ENCODE peak calls at places on chromosomes 11 and 22, in eight cellular contexts. One of them, this sample, is unnamed.
A peak's percentile ranks its signal among the peaks of the same experiment; 100 is the strongest.

GRCh38 chr11:8597182-8597581 is 3.2 kb upstream of the STK33 start:
- DNase-seq in pancreas: no peak
- DNase-seq in CD4-positive, CD25-positive, alpha-beta regulatory T cell: no peak
- DNase-seq in astrocyte: peak; percentile 78
- DNase-seq in Peyer's patch: no peak
- DNase-seq in heart left ventricle: no peak
- DNase-seq in lower lobe of right lung: no peak
- DNase-seq in CD4-positive, alpha-beta T cell: no peak
- DNase-seq in this sample: no peak

GRCh38 chr11:47245586-47246357 is 2.8 kb downstream of the ACP2 start:
- DNase-seq in pancreas: no peak
- DNase-seq in CD4-positive, CD25-positive, alpha-beta regulatory T cell: no peak
- DNase-seq in astrocyte: no peak
- DNase-seq in Peyer's patch: no peak
- DNase-seq in heart left ventricle: no peak
- DNase-seq in lower lobe of right lung: no peak
- DNase-seq in CD4-positive, alpha-beta T cell: no peak
- DNase-seq in this sample: no peak

GRCh38 chr22:44595841-44596341 is 97.9 kb upstream of the RTL6 start:
- DNase-seq in pancreas: peak; percentile 34
- DNase-seq in CD4-positive, CD25-positive, alpha-beta regulatory T cell: no peak
- DNase-seq in astrocyte: peak; percentile 61
- DNase-seq in Peyer's patch: no peak
- DNase-seq in heart left ventricle: no peak
- DNase-seq in lower lobe of right lung: no peak
- DNase-seq in CD4-positive, alpha-beta T cell: no peak
- DNase-seq in this sample: no peak

GRCh38 chr11:83092488-83093384 is 21.0 kb upstream of the RAB30 start:
- DNase-seq in pancreas: no peak
- DNase-seq in CD4-positive, CD25-positive, alpha-beta regulatory T cell: no peak
- DNase-seq in astrocyte: no peak
- DNase-seq in Peyer's patch: no peak
- DNase-seq in heart left ventricle: no peak
- DNase-seq in lower lobe of right lung: no peak
- DNase-seq in CD4-positive, alpha-beta T cell: no peak
- DNase-seq in this sample: peak; percentile 38

GRCh38 chr22:17257578-17257977 is 38.3 kb upstream of the ADA2 start:
- DNase-seq in pancreas: no peak
- DNase-seq in CD4-positive, CD25-positive, alpha-beta regulatory T cell: no peak
- DNase-seq in astrocyte: no peak
- DNase-seq in Peyer's patch: peak; percentile 30
- DNase-seq in heart left ventricle: no peak
- DNase-seq in lower lobe of right lung: no peak
- DNase-seq in CD4-positive, alpha-beta T cell: no peak
- DNase-seq in this sample: no peak

GRCh38 chr22:46070722-46071450 is 79.4 kb upstream of the PPARA start:
- DNase-seq in pancreas: peak; percentile 87
- DNase-seq in CD4-positive, CD25-positive, alpha-beta regulatory T cell: peak; percentile 11
- DNase-seq in astrocyte: no peak
- DNase-seq in Peyer's patch: no peak
- DNase-seq in heart left ventricle: peak; percentile 76
- DNase-seq in lower lobe of right lung: peak; percentile 80
- DNase-seq in CD4-positive, alpha-beta T cell: peak; percentile 24
- DNase-seq in this sample: no peak

GRCh38 chr11:15038963-15039362 is 34.4 kb upstream of the CALCB start:
- DNase-seq in pancreas: no peak
- DNase-seq in CD4-positive, CD25-positive, alpha-beta regulatory T cell: no peak
- DNase-seq in astrocyte: no peak
- DNase-seq in Peyer's patch: no peak
- DNase-seq in heart left ventricle: no peak
- DNase-seq in lower lobe of right lung: no peak
- DNase-seq in CD4-positive, alpha-beta T cell: no peak
- DNase-seq in this sample: peak; percentile 7

GRCh38 chr11:130549393-130549999 is 101.1 kb downstream of the ADAMTS15 start:
- DNase-seq in pancreas: no peak
- DNase-seq in CD4-positive, CD25-positive, alpha-beta regulatory T cell: no peak
- DNase-seq in astrocyte: no peak
- DNase-seq in Peyer's patch: no peak
- DNase-seq in heart left ventricle: no peak
- DNase-seq in lower lobe of right lung: no peak
- DNase-seq in CD4-positive, alpha-beta T cell: no peak
- DNase-seq in this sample: no peak

GRCh38 chr11:44304091-44305084 is 5.6 kb downstream of the ALX4 start:
- DNase-seq in pancreas: no peak
- DNase-seq in CD4-positive, CD25-positive, alpha-beta regulatory T cell: no peak
- DNase-seq in astrocyte: no peak
- DNase-seq in Peyer's patch: no peak
- DNase-seq in heart left ventricle: no peak
- DNase-seq in lower lobe of right lung: no peak
- DNase-seq in CD4-positive, alpha-beta T cell: no peak
- DNase-seq in this sample: no peak

GRCh38 chr11:83008581-83008923 is 63.1 kb downstream of the RAB30 start:
- DNase-seq in pancreas: no peak
- DNase-seq in CD4-positive, CD25-positive, alpha-beta regulatory T cell: no peak
- DNase-seq in astrocyte: peak; percentile 66
- DNase-seq in Peyer's patch: no peak
- DNase-seq in heart left ventricle: no peak
- DNase-seq in lower lobe of right lung: no peak
- DNase-seq in CD4-positive, alpha-beta T cell: no peak
- DNase-seq in this sample: no peak

GRCh38 chr11:79290766-79291165 is 150.1 kb downstream of the TENM4 start:
- DNase-seq in pancreas: no peak
- DNase-seq in CD4-positive, CD25-positive, alpha-beta regulatory T cell: no peak
- DNase-seq in astrocyte: no peak
- DNase-seq in Peyer's patch: no peak
- DNase-seq in heart left ventricle: no peak
- DNase-seq in lower lobe of right lung: no peak
- DNase-seq in CD4-positive, alpha-beta T cell: no peak
- DNase-seq in this sample: no peak

GRCh38 chr22:33492210-33492651 is 428.0 kb downstream of the LARGE1 start:
- DNase-seq in pancreas: no peak
- DNase-seq in CD4-positive, CD25-positive, alpha-beta regulatory T cell: no peak
- DNase-seq in astrocyte: no peak
- DNase-seq in Peyer's patch: no peak
- DNase-seq in heart left ventricle: no peak
- DNase-seq in lower lobe of right lung: no peak
- DNase-seq in CD4-positive, alpha-beta T cell: no peak
- DNase-seq in this sample: no peak

GRCh38 chr11:112786196-112786595 is 175.0 kb upstream of the NCAM1 start:
- DNase-seq in pancreas: no peak
- DNase-seq in CD4-positive, CD25-positive, alpha-beta regulatory T cell: no peak
- DNase-seq in astrocyte: no peak
- DNase-seq in Peyer's patch: no peak
- DNase-seq in heart left ventricle: no peak
- DNase-seq in lower lobe of right lung: no peak
- DNase-seq in CD4-positive, alpha-beta T cell: no peak
- DNase-seq in this sample: no peak

GRCh38 chr11:76653674-76654309 is 16.8 kb downstream of the LRRC32 start:
- DNase-seq in pancreas: no peak
- DNase-seq in CD4-positive, CD25-positive, alpha-beta regulatory T cell: no peak
- DNase-seq in astrocyte: peak; percentile 66
- DNase-seq in Peyer's patch: no peak
- DNase-seq in heart left ventricle: peak; percentile 72
- DNase-seq in lower lobe of right lung: no peak
- DNase-seq in CD4-positive, alpha-beta T cell: no peak
- DNase-seq in this sample: no peak

GRCh38 chr22:28989035-28989464 is 72.6 kb downstream of the C22orf31 start:
- DNase-seq in pancreas: no peak
- DNase-seq in CD4-positive, CD25-positive, alpha-beta regulatory T cell: no peak
- DNase-seq in astrocyte: peak; percentile 75
- DNase-seq in Peyer's patch: no peak
- DNase-seq in heart left ventricle: no peak
- DNase-seq in lower lobe of right lung: no peak
- DNase-seq in CD4-positive, alpha-beta T cell: no peak
- DNase-seq in this sample: peak; percentile 46

GRCh38 chr22:25077056-25077455 is 122.6 kb upstream of the CRYBB3 start:
- DNase-seq in pancreas: no peak
- DNase-seq in CD4-positive, CD25-positive, alpha-beta regulatory T cell: no peak
- DNase-seq in astrocyte: no peak
- DNase-seq in Peyer's patch: no peak
- DNase-seq in heart left ventricle: no peak
- DNase-seq in lower lobe of right lung: no peak
- DNase-seq in CD4-positive, alpha-beta T cell: no peak
- DNase-seq in this sample: no peak

GRCh38 chr11:128520886-128521696 is 66.3 kb downstream of the ETS1 start:
- DNase-seq in pancreas: no peak
- DNase-seq in CD4-positive, CD25-positive, alpha-beta regulatory T cell: no peak
- DNase-seq in astrocyte: no peak
- DNase-seq in Peyer's patch: no peak
- DNase-seq in heart left ventricle: no peak
- DNase-seq in lower lobe of right lung: no peak
- DNase-seq in CD4-positive, alpha-beta T cell: no peak
- DNase-seq in this sample: no peak
- H3K27me3 ChIP-seq in pancreas: no peaks in the 10 kb centered on the region
- H3K27me3 ChIP-seq in CD4-positive, CD25-positive, alpha-beta regulatory T cell: no peaks in the 10 kb centered on the region
- H3K27me3 ChIP-seq in astrocyte: no peaks in the 10 kb centered on the region
- H3K27me3 ChIP-seq in Peyer's patch: no peaks in the 10 kb centered on the region
- H3K27me3 ChIP-seq in heart left ventricle: no peaks in the 10 kb centered on the region
- H3K27me3 ChIP-seq in lower lobe of right lung: no peaks in the 10 kb centered on the region
- H3K27me3 ChIP-seq in CD4-positive, alpha-beta T cell: no peaks in the 10 kb centered on the region
- H3K27me3 ChIP-seq in this sample: no peaks in the 10 kb centered on the region

GRCh38 chr22:37511368-37512104 is 7.7 kb downstream of the CARD10 start:
- DNase-seq in pancreas: peak; percentile 2
- DNase-seq in CD4-positive, CD25-positive, alpha-beta regulatory T cell: no peak
- DNase-seq in astrocyte: peak; percentile 35
- DNase-seq in Peyer's patch: no peak
- DNase-seq in heart left ventricle: peak; percentile 4
- DNase-seq in lower lobe of right lung: no peak
- DNase-seq in CD4-positive, alpha-beta T cell: no peak
- DNase-seq in this sample: no peak
- H3K27me3 ChIP-seq in pancreas: no peaks in the 10 kb centered on the region
- H3K27me3 ChIP-seq in CD4-positive, CD25-positive, alpha-beta regulatory T cell: no peaks in the 10 kb centered on the region
- H3K27me3 ChIP-seq in astrocyte: no peaks in the 10 kb centered on the region
- H3K27me3 ChIP-seq in Peyer's patch: no peaks in the 10 kb centered on the region
- H3K27me3 ChIP-seq in heart left ventricle: no peaks in the 10 kb centered on the region
- H3K27me3 ChIP-seq in lower lobe of right lung: no peaks in the 10 kb centered on the region
- H3K27me3 ChIP-seq in CD4-positive, alpha-beta T cell: no peaks in the 10 kb centered on the region
- H3K27me3 ChIP-seq in this sample: no peaks in the 10 kb centered on the region

GRCh38 chr22:42285604-42286003 is 15.2 kb upstream of the TCF20 start:
- DNase-seq in pancreas: no peak
- DNase-seq in CD4-positive, CD25-positive, alpha-beta regulatory T cell: no peak
- DNase-seq in astrocyte: no peak
- DNase-seq in Peyer's patch: no peak
- DNase-seq in heart left ventricle: no peak
- DNase-seq in lower lobe of right lung: no peak
- DNase-seq in CD4-positive, alpha-beta T cell: no peak
- DNase-seq in this sample: no peak

GRCh38 chr22:42284230-42284591 is 13.8 kb upstream of the TCF20 start:
- DNase-seq in pancreas: no peak
- DNase-seq in CD4-positive, CD25-positive, alpha-beta regulatory T cell: no peak
- DNase-seq in astrocyte: no peak
- DNase-seq in Peyer's patch: no peak
- DNase-seq in heart left ventricle: peak; percentile 1
- DNase-seq in lower lobe of right lung: no peak
- DNase-seq in CD4-positive, alpha-beta T cell: no peak
- DNase-seq in this sample: no peak

GRCh38 chr22:42287174-42287890 is 16.9 kb upstream of the TCF20 start:
- DNase-seq in pancreas: no peak
- DNase-seq in CD4-positive, CD25-positive, alpha-beta regulatory T cell: no peak
- DNase-seq in astrocyte: no peak
- DNase-seq in Peyer's patch: no peak
- DNase-seq in heart left ventricle: no peak
- DNase-seq in lower lobe of right lung: no peak
- DNase-seq in CD4-positive, alpha-beta T cell: no peak
- DNase-seq in this sample: no peak

GRCh38 chr22:42284643-42285181 is 14.3 kb upstream of the TCF20 start:
- DNase-seq in pancreas: peak; percentile 58
- DNase-seq in CD4-positive, CD25-positive, alpha-beta regulatory T cell: no peak
- DNase-seq in astrocyte: no peak
- DNase-seq in Peyer's patch: no peak
- DNase-seq in heart left ventricle: no peak
- DNase-seq in lower lobe of right lung: peak; percentile 46
- DNase-seq in CD4-positive, alpha-beta T cell: no peak
- DNase-seq in this sample: no peak

GRCh38 chr22:42286205-42286604 is 15.8 kb upstream of the TCF20 start:
- DNase-seq in pancreas: no peak
- DNase-seq in CD4-positive, CD25-positive, alpha-beta regulatory T cell: peak; percentile 39
- DNase-seq in astrocyte: no peak
- DNase-seq in Peyer's patch: peak; percentile 54
- DNase-seq in heart left ventricle: no peak
- DNase-seq in lower lobe of right lung: no peak
- DNase-seq in CD4-positive, alpha-beta T cell: no peak
- DNase-seq in this sample: no peak
- H3K27me3 ChIP-seq in pancreas: peaks cover 6% of the 10 kb centered on the region
- H3K27me3 ChIP-seq in CD4-positive, CD25-positive, alpha-beta regulatory T cell: no peaks in the 10 kb centered on the region
- H3K27me3 ChIP-seq in astrocyte: peaks cover 32% of the 10 kb centered on the region
- H3K27me3 ChIP-seq in Peyer's patch: no peaks in the 10 kb centered on the region
- H3K27me3 ChIP-seq in heart left ventricle: peaks cover 3% of the 10 kb centered on the region
- H3K27me3 ChIP-seq in lower lobe of right lung: peaks cover 24% of the 10 kb centered on the region
- H3K27me3 ChIP-seq in CD4-positive, alpha-beta T cell: no peaks in the 10 kb centered on the region
- H3K27me3 ChIP-seq in this sample: no peaks in the 10 kb centered on the region

GRCh38 chr22:39595622-39596182 is 25.1 kb downstream of the CACNA1I start:
- DNase-seq in pancreas: no peak
- DNase-seq in CD4-positive, CD25-positive, alpha-beta regulatory T cell: no peak
- DNase-seq in astrocyte: no peak
- DNase-seq in Peyer's patch: no peak
- DNase-seq in heart left ventricle: no peak
- DNase-seq in lower lobe of right lung: no peak
- DNase-seq in CD4-positive, alpha-beta T cell: no peak
- DNase-seq in this sample: no peak

GRCh38 chr22:39593931-39594285 is 23.4 kb downstream of the CACNA1I start:
- DNase-seq in pancreas: no peak
- DNase-seq in CD4-positive, CD25-positive, alpha-beta regulatory T cell: no peak
- DNase-seq in astrocyte: no peak
- DNase-seq in Peyer's patch: no peak
- DNase-seq in heart left ventricle: no peak
- DNase-seq in lower lobe of right lung: no peak
- DNase-seq in CD4-positive, alpha-beta T cell: no peak
- DNase-seq in this sample: no peak

GRCh38 chr22:39592104-39593060 is 21.8 kb downstream of the CACNA1I start:
- DNase-seq in pancreas: no peak
- DNase-seq in CD4-positive, CD25-positive, alpha-beta regulatory T cell: no peak
- DNase-seq in astrocyte: peak; percentile 76
- DNase-seq in Peyer's patch: no peak
- DNase-seq in heart left ventricle: no peak
- DNase-seq in lower lobe of right lung: no peak
- DNase-seq in CD4-positive, alpha-beta T cell: no peak
- DNase-seq in this sample: peak; percentile 82

GRCh38 chr22:39593061-39593930 is 22.7 kb downstream of the CACNA1I start:
- DNase-seq in pancreas: no peak
- DNase-seq in CD4-positive, CD25-positive, alpha-beta regulatory T cell: no peak
- DNase-seq in astrocyte: no peak
- DNase-seq in Peyer's patch: no peak
- DNase-seq in heart left ventricle: peak; percentile 37
- DNase-seq in lower lobe of right lung: no peak
- DNase-seq in CD4-positive, alpha-beta T cell: no peak
- DNase-seq in this sample: no peak

GRCh38 chr22:39594411-39594810 is 23.9 kb downstream of the CACNA1I start:
- DNase-seq in pancreas: no peak
- DNase-seq in CD4-positive, CD25-positive, alpha-beta regulatory T cell: no peak
- DNase-seq in astrocyte: no peak
- DNase-seq in Peyer's patch: no peak
- DNase-seq in heart left ventricle: no peak
- DNase-seq in lower lobe of right lung: no peak
- DNase-seq in CD4-positive, alpha-beta T cell: no peak
- DNase-seq in this sample: no peak
- H3K27me3 ChIP-seq in pancreas: no peaks in the 10 kb centered on the region
- H3K27me3 ChIP-seq in CD4-positive, CD25-positive, alpha-beta regulatory T cell: no peaks in the 10 kb centered on the region
- H3K27me3 ChIP-seq in astrocyte: peaks cover 12% of the 10 kb centered on the region
- H3K27me3 ChIP-seq in Peyer's patch: no peaks in the 10 kb centered on the region
- H3K27me3 ChIP-seq in heart left ventricle: peaks cover 19% of the 10 kb centered on the region
- H3K27me3 ChIP-seq in lower lobe of right lung: peaks cover 66% of the 10 kb centered on the region
- H3K27me3 ChIP-seq in CD4-positive, alpha-beta T cell: no peaks in the 10 kb centered on the region
- H3K27me3 ChIP-seq in this sample: no peaks in the 10 kb centered on the region

This sample was measured in MG63.